ENCODE peak calls at places on chromosomes 2 and 18, in nine cellular contexts. One of them, this sample, is unnamed.

GRCh38 chr2:174365583-174365982 is 29.9 kb upstream of the SCRN3 start:
- DNase-seq in K562: no peak
- DNase-seq in HepG2: no peak
- DNase-seq in suprapubic skin: no peak
- DNase-seq in vagina: no peak
- DNase-seq in HCT116: no peak
- DNase-seq in transverse colon: no peak
- DNase-seq in prostate gland: no peak
- DNase-seq in breast epithelium: no peak
- DNase-seq in this sample: no peak

GRCh38 chr2:232488721-232489300 is 1.2 kb upstream of the ECEL1 start:
- DNase-seq in K562: no peak
- DNase-seq in HepG2: no peak
- DNase-seq in suprapubic skin: no peak
- DNase-seq in vagina: no peak
- DNase-seq in HCT116: no peak
- DNase-seq in transverse colon: no peak
- DNase-seq in prostate gland: no peak
- DNase-seq in breast epithelium: no peak
- DNase-seq in this sample: peak

GRCh38 chr18:24734058-24734457 is 273.6 kb downstream of the HRH4 start:
- DNase-seq in K562: no peak
- DNase-seq in HepG2: peak
- DNase-seq in suprapubic skin: no peak
- DNase-seq in vagina: no peak
- DNase-seq in HCT116: no peak
- DNase-seq in transverse colon: no peak
- DNase-seq in prostate gland: no peak
- DNase-seq in breast epithelium: no peak
- DNase-seq in this sample: no peak

GRCh38 chr2:1561259-1561658 is 148.0 kb downstream of the TPO start:
- DNase-seq in K562: no peak
- DNase-seq in HepG2: no peak
- DNase-seq in suprapubic skin: no peak
- DNase-seq in vagina: no peak
- DNase-seq in HCT116: no peak
- DNase-seq in transverse colon: no peak
- DNase-seq in prostate gland: no peak
- DNase-seq in breast epithelium: no peak
- DNase-seq in this sample: peak

GRCh38 chr2:60806988-60807681 is 51.1 kb downstream of the PAPOLG start:
- DNase-seq in K562: peak
- DNase-seq in HepG2: no peak
- DNase-seq in suprapubic skin: peak
- DNase-seq in vagina: peak
- DNase-seq in HCT116: no peak
- DNase-seq in transverse colon: no peak
- DNase-seq in prostate gland: no peak
- DNase-seq in breast epithelium: no peak
- DNase-seq in this sample: peak

GRCh38 chr2:68255736-68256450 is 3.6 kb upstream of the PPP3R1 start:
- DNase-seq in K562: no peak
- DNase-seq in HepG2: no peak
- DNase-seq in suprapubic skin: no peak
- DNase-seq in vagina: no peak
- DNase-seq in HCT116: no peak
- DNase-seq in transverse colon: no peak
- DNase-seq in prostate gland: no peak
- DNase-seq in breast epithelium: no peak
- DNase-seq in this sample: no peak

GRCh38 chr2:119910566-119910965 is 102.3 kb upstream of the EPB41L5 start:
- DNase-seq in K562: no peak
- DNase-seq in HepG2: no peak
- DNase-seq in suprapubic skin: no peak
- DNase-seq in vagina: no peak
- DNase-seq in HCT116: no peak
- DNase-seq in transverse colon: no peak
- DNase-seq in prostate gland: no peak
- DNase-seq in breast epithelium: no peak
- DNase-seq in this sample: no peak

GRCh38 chr2:110780461-110780860 is 48.1 kb downstream of the ACOXL start:
- DNase-seq in K562: no peak
- DNase-seq in HepG2: no peak
- DNase-seq in suprapubic skin: no peak
- DNase-seq in vagina: no peak
- DNase-seq in HCT116: no peak
- DNase-seq in transverse colon: no peak
- DNase-seq in prostate gland: no peak
- DNase-seq in breast epithelium: no peak
- DNase-seq in this sample: no peak

GRCh38 chr2:4914551-4914950 is 777.6 kb upstream of the SOX11 start:
- DNase-seq in K562: no peak
- DNase-seq in HepG2: no peak
- DNase-seq in suprapubic skin: no peak
- DNase-seq in vagina: no peak
- DNase-seq in HCT116: no peak
- DNase-seq in transverse colon: no peak
- DNase-seq in prostate gland: no peak
- DNase-seq in breast epithelium: no peak
- DNase-seq in this sample: no peak

GRCh38 chr2:39007875-39008504 is 112.9 kb downstream of the SOS1 start:
- DNase-seq in K562: no peak
- DNase-seq in HepG2: no peak
- DNase-seq in suprapubic skin: no peak
- DNase-seq in vagina: no peak
- DNase-seq in HCT116: no peak
- DNase-seq in transverse colon: no peak
- DNase-seq in prostate gland: no peak
- DNase-seq in breast epithelium: no peak
- DNase-seq in this sample: no peak

GRCh38 chr2:88603146-88603545 is 24.1 kb downstream of the EIF2AK3 start:
- DNase-seq in K562: no peak
- DNase-seq in HepG2: no peak
- DNase-seq in suprapubic skin: no peak
- DNase-seq in vagina: no peak
- DNase-seq in HCT116: no peak
- DNase-seq in transverse colon: no peak
- DNase-seq in prostate gland: no peak
- DNase-seq in breast epithelium: no peak
- DNase-seq in this sample: no peak

GRCh38 chr2:157722580-157723234 is 94.0 kb upstream of the ACVR1C start:
- DNase-seq in K562: no peak
- DNase-seq in HepG2: no peak
- DNase-seq in suprapubic skin: no peak
- DNase-seq in vagina: no peak
- DNase-seq in HCT116: peak
- DNase-seq in transverse colon: no peak
- DNase-seq in prostate gland: no peak
- DNase-seq in breast epithelium: no peak
- DNase-seq in this sample: no peak

GRCh38 chr2:230940476-230940815 is 15.4 kb upstream of the GPR55 start:
- DNase-seq in K562: no peak
- DNase-seq in HepG2: no peak
- DNase-seq in suprapubic skin: no peak
- DNase-seq in vagina: no peak
- DNase-seq in HCT116: no peak
- DNase-seq in transverse colon: no peak
- DNase-seq in prostate gland: no peak
- DNase-seq in breast epithelium: peak
- DNase-seq in this sample: peak

GRCh38 chr2:111624401-111625156 is 259.4 kb downstream of the ANAPC1 start:
- DNase-seq in K562: no peak
- DNase-seq in HepG2: peak
- DNase-seq in suprapubic skin: no peak
- DNase-seq in vagina: no peak
- DNase-seq in HCT116: no peak
- DNase-seq in transverse colon: no peak
- DNase-seq in prostate gland: no peak
- DNase-seq in breast epithelium: no peak
- DNase-seq in this sample: no peak

DNA sequence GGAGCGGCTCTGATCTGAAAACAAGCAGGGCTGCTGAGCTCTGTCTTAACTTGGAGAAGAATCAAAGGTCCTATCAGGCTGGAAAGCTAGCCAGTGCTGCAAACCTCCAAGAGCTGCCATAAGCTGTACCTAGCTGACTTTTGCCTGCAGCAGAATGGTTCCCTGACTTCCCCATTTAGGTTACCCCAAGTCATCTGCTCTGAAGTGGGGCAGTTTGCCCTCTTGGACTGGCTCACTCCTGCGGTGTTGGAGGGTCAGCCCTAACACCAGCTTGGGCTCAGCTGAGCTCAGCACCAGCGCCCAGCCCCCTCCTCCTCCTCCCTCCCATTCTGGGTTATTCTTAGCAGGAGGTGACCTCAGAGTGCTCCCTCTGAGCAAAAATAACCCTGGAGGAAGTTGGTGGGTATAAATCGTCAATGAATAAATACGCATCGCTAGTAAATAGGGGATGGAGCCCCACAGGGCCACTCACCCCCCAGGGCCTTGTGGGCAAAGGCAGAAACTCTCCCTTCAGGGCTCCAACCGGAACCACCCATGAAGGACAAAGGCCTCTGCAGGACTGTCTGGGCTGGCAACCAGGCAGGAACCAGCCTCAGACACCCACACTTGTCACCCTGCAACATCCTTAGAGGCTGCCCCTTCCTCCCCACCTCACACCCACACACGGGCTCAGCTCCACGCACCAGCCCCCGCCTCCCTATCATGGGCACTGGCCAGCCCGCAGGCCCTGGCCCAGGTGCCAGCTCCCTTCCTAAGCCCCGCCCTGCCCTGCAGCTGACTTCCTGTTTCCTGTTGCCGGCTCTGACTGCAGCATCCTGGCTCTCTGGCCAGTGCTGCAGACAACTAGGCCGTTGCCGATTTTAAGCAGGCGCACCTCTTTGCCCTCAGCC is 46.9 kb downstream of the DNMT3A start:
- DNase-seq in K562: no peak
- DNase-seq in HepG2: no peak
- DNase-seq in suprapubic skin: no peak
- DNase-seq in vagina: no peak
- DNase-seq in HCT116: peak
- DNase-seq in transverse colon: peak
- DNase-seq in prostate gland: peak
- DNase-seq in breast epithelium: peak
- DNase-seq in this sample: peak
- TF ChIP-seq POLR2A in K562: no peak
- TF ChIP-seq POLR2A in HepG2: no peak
- TF ChIP-seq POLR2A in suprapubic skin: no peak
- TF ChIP-seq POLR2A in vagina: no peak
- TF ChIP-seq POLR2A in HCT116: peak
- TF ChIP-seq POLR2A in transverse colon: peak
- TF ChIP-seq POLR2A in prostate gland: no peak
- TF ChIP-seq POLR2A in breast epithelium: no peak
- TF ChIP-seq POLR2A in this sample: no peak

GRCh38 chr2:9573840-9574239 is 18.2 kb upstream of the ADAM17 start:
- DNase-seq in K562: no peak
- DNase-seq in HepG2: peak
- DNase-seq in suprapubic skin: no peak
- DNase-seq in vagina: no peak
- DNase-seq in HCT116: no peak
- DNase-seq in transverse colon: no peak
- DNase-seq in prostate gland: no peak
- DNase-seq in breast epithelium: no peak
- DNase-seq in this sample: no peak

GRCh38 chr2:9570182-9571060 is 14.8 kb upstream of the ADAM17 start:
- DNase-seq in K562: no peak
- DNase-seq in HepG2: peak
- DNase-seq in suprapubic skin: no peak
- DNase-seq in vagina: no peak
- DNase-seq in HCT116: no peak
- DNase-seq in transverse colon: no peak
- DNase-seq in prostate gland: no peak
- DNase-seq in breast epithelium: no peak
- DNase-seq in this sample: no peak

GRCh38 chr2:9578475-9579235 is 23.0 kb upstream of the ADAM17 start:
- DNase-seq in K562: no peak
- DNase-seq in HepG2: peak
- DNase-seq in suprapubic skin: no peak
- DNase-seq in vagina: no peak
- DNase-seq in HCT116: no peak
- DNase-seq in transverse colon: no peak
- DNase-seq in prostate gland: no peak
- DNase-seq in breast epithelium: no peak
- DNase-seq in this sample: peak

GRCh38 chr2:9573013-9573708 is 17.5 kb upstream of the ADAM17 start:
- DNase-seq in K562: no peak
- DNase-seq in HepG2: no peak
- DNase-seq in suprapubic skin: no peak
- DNase-seq in vagina: no peak
- DNase-seq in HCT116: no peak
- DNase-seq in transverse colon: no peak
- DNase-seq in prostate gland: no peak
- DNase-seq in breast epithelium: no peak
- DNase-seq in this sample: no peak

DNA sequence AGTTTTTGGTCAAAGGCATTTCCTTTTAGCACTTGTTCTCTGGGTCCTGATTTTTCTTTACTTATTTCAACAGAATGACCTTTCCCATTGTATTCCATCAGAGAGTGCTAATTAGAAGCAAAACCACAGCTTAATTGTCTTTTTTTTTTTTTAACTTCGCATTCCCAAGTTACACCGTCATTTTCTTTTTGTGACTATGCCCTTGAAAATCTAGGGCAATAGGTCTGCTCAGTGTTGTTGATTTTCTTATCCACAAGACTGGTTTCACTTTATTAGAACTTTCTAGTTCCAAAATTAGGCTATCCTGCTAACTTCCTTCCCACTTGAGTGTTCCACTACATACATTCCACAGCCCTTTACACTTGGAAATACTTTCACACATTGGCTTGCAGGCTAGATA is 18.7 kb upstream of the ADAM17 start:
- DNase-seq in K562: no peak
- DNase-seq in HepG2: no peak
- DNase-seq in suprapubic skin: no peak
- DNase-seq in vagina: no peak
- DNase-seq in HCT116: no peak
- DNase-seq in transverse colon: no peak
- DNase-seq in prostate gland: no peak
- DNase-seq in breast epithelium: no peak
- DNase-seq in this sample: no peak
- H3K27ac ChIP-seq in K562: no peak
- H3K27ac ChIP-seq in HepG2: no peak
- H3K27ac ChIP-seq in suprapubic skin: peak
- H3K27ac ChIP-seq in vagina: no peak
- H3K27ac ChIP-seq in HCT116: no peak
- H3K27ac ChIP-seq in transverse colon: no peak
- H3K27ac ChIP-seq in prostate gland: no peak
- H3K27ac ChIP-seq in breast epithelium: peak
- H3K27ac ChIP-seq in this sample: peak

GRCh38 chr2:50693285-50693684 is 338.6 kb downstream of the NRXN1 start:
- DNase-seq in K562: no peak
- DNase-seq in HepG2: no peak
- DNase-seq in suprapubic skin: no peak
- DNase-seq in vagina: no peak
- DNase-seq in HCT116: no peak
- DNase-seq in transverse colon: no peak
- DNase-seq in prostate gland: no peak
- DNase-seq in breast epithelium: no peak
- DNase-seq in this sample: no peak
- TF ChIP-seq POLR2AphosphoS5 in K562: no peak
- TF ChIP-seq POLR2AphosphoS5 in HepG2: no peak
- TF ChIP-seq POLR2AphosphoS5 in suprapubic skin: no peak
- TF ChIP-seq POLR2AphosphoS5 in vagina: no peak
- TF ChIP-seq POLR2AphosphoS5 in HCT116: no peak
- TF ChIP-seq POLR2AphosphoS5 in transverse colon: no peak
- TF ChIP-seq POLR2AphosphoS5 in prostate gland: no peak
- TF ChIP-seq POLR2AphosphoS5 in breast epithelium: no peak
- TF ChIP-seq POLR2AphosphoS5 in this sample: no peak

GRCh38 chr2:150485871-150486538 is 1.5 kb downstream of the RND3 start:
- DNase-seq in K562: no peak
- DNase-seq in HepG2: no peak
- DNase-seq in suprapubic skin: peak
- DNase-seq in vagina: peak
- DNase-seq in HCT116: peak
- DNase-seq in transverse colon: peak
- DNase-seq in prostate gland: peak
- DNase-seq in breast epithelium: peak
- DNase-seq in this sample: peak
- TF ChIP-seq POLR2A in K562: no peak
- TF ChIP-seq POLR2A in HepG2: no peak
- TF ChIP-seq POLR2A in suprapubic skin: no peak
- TF ChIP-seq POLR2A in vagina: peak
- TF ChIP-seq POLR2A in HCT116: no peak
- TF ChIP-seq POLR2A in transverse colon: peak
- TF ChIP-seq POLR2A in prostate gland: peak
- TF ChIP-seq POLR2A in breast epithelium: no peak
- TF ChIP-seq POLR2A in this sample: no peak

This sample was measured in spleen.